ENCODE peak calls at places on chromosomes 5 and 9, in four cellular contexts. One of them, this sample, is unnamed.

GRCh38 chr9:96056221-96056620 is 180.7 kb downstream of the ERCC6L2 start:
- DNase-seq in renal cortical epithelial cell: no peak
- DNase-seq in SW480: no peak
- DNase-seq in AG08396: no peak
- DNase-seq in this sample: no peak

GRCh38 chr5:87190687-87191086 is 77.0 kb upstream of the RASA1 start:
- DNase-seq in SW480: no peak
- DNase-seq in renal cortical epithelial cell: no peak
- DNase-seq in AG08396: no peak
- DNase-seq in this sample: no peak

GRCh38 chr5:81971086-81971693 is 633 bp upstream of the ATG10 start:
- DNase-seq in renal cortical epithelial cell: peak; percentile 55
- DNase-seq in AG08396: peak; percentile 31
- DNase-seq in SW480: peak; percentile 39
- DNase-seq in this sample: no peak

GRCh38 chr9:129558551-129559505 is 62.1 kb downstream of the C9orf50 start:
- DNase-seq in renal cortical epithelial cell: peak; percentile 66
- DNase-seq in SW480: peak; percentile 88
- DNase-seq in AG08396: no peak
- DNase-seq in this sample: no peak

GRCh38 chr5:136249678-136250266 is 56.8 kb upstream of the SMIM32 start:
- DNase-seq in SW480: peak; percentile 83
- DNase-seq in renal cortical epithelial cell: peak; percentile 76
- DNase-seq in AG08396: peak; percentile 69
- DNase-seq in this sample: no peak

GRCh38 chr5:154293219-154293618 is 102.7 kb downstream of the GALNT10 start:
- DNase-seq in renal cortical epithelial cell: no peak
- DNase-seq in SW480: no peak
- DNase-seq in AG08396: no peak
- DNase-seq in this sample: no peak

GRCh38 chr5:151961557-151961956 is 36.9 kb upstream of the GLRA1 start:
- DNase-seq in SW480: no peak
- DNase-seq in AG08396: no peak
- DNase-seq in renal cortical epithelial cell: no peak
- DNase-seq in this sample: no peak

GRCh38 chr9:36218411-36218901 is 27.7 kb downstream of the CLTA start:
- DNase-seq in SW480: no peak
- DNase-seq in renal cortical epithelial cell: peak; percentile 36
- DNase-seq in AG08396: no peak
- DNase-seq in this sample: no peak

GRCh38 chr9:96655198-96655851 is at the start of gene PRXL2C:
- DNase-seq in SW480: peak; percentile 71
- DNase-seq in renal cortical epithelial cell: peak; percentile 42
- DNase-seq in AG08396: peak; percentile 86
- DNase-seq in this sample: peak; percentile 77

GRCh38 chr5:10831416-10831815 is 70.4 kb upstream of the DAP start:
- DNase-seq in renal cortical epithelial cell: no peak
- DNase-seq in SW480: no peak
- DNase-seq in AG08396: peak; percentile 81
- DNase-seq in this sample: no peak

GRCh38 chr9:121694001-121694400 is 42.6 kb downstream of the DAB2IP start:
- DNase-seq in SW480: no peak
- DNase-seq in AG08396: no peak
- DNase-seq in renal cortical epithelial cell: no peak
- DNase-seq in this sample: no peak

GRCh38 chr9:75615284-75615683 is 275.2 kb upstream of the PCSK5 start:
- DNase-seq in renal cortical epithelial cell: no peak
- DNase-seq in AG08396: no peak
- DNase-seq in SW480: peak; percentile 90
- DNase-seq in this sample: no peak

GRCh38 chr5:143249851-143250250 is 153.6 kb downstream of the NR3C1 start:
- DNase-seq in AG08396: no peak
- DNase-seq in SW480: no peak
- DNase-seq in renal cortical epithelial cell: no peak
- DNase-seq in this sample: no peak

GRCh38 chr9:91202757-91203283 is 158.9 kb downstream of the AUH start:
- DNase-seq in renal cortical epithelial cell: no peak
- DNase-seq in SW480: no peak
- DNase-seq in AG08396: no peak
- DNase-seq in this sample: no peak

GRCh38 chr9:4148215-4148561 is 151.7 kb downstream of the GLIS3 start:
- DNase-seq in SW480: no peak
- DNase-seq in renal cortical epithelial cell: no peak
- DNase-seq in AG08396: no peak
- DNase-seq in this sample: no peak

GRCh38 chr5:103079796-103080195 is 40.1 kb downstream of the GIN1 start:
- DNase-seq in renal cortical epithelial cell: no peak
- DNase-seq in AG08396: no peak
- DNase-seq in SW480: no peak
- DNase-seq in this sample: no peak